ENCODE peak calls at places on chromosomes 7 and 10, in seven cellular contexts. One of them, this sample, is unnamed.

GRCh38 chr7:28328822-28329615 is 83.3 kb upstream of the CREB5 start:
- DNase-seq in hepatocyte: no peak
- DNase-seq in heart left ventricle: no peak
- DNase-seq in body of pancreas: no peak
- DNase-seq in transverse colon: no peak
- DNase-seq in NT2/D1: no peak
- DNase-seq in PC-9: no peak
- DNase-seq in this sample: no peak

GRCh38 chr7:117127585-117128168 is 174.4 kb downstream of the ST7 start:
- DNase-seq in hepatocyte: peak; percentile 72
- DNase-seq in heart left ventricle: peak; percentile 33
- DNase-seq in body of pancreas: peak; percentile 48
- DNase-seq in transverse colon: peak; percentile 49
- DNase-seq in NT2/D1: no peak
- DNase-seq in PC-9: peak; percentile 18
- DNase-seq in this sample: peak; percentile 34

GRCh38 chr10:30725661-30726060 is 96.1 kb upstream of the LYZL2 start:
- DNase-seq in hepatocyte: no peak
- DNase-seq in heart left ventricle: no peak
- DNase-seq in body of pancreas: no peak
- DNase-seq in transverse colon: no peak
- DNase-seq in NT2/D1: no peak
- DNase-seq in PC-9: no peak
- DNase-seq in this sample: no peak

GRCh38 chr7:133704436-133704835 is 422.7 kb upstream of the LRGUK start:
- DNase-seq in hepatocyte: no peak
- DNase-seq in heart left ventricle: no peak
- DNase-seq in body of pancreas: no peak
- DNase-seq in transverse colon: no peak
- DNase-seq in NT2/D1: no peak
- DNase-seq in PC-9: no peak
- DNase-seq in this sample: no peak

GRCh38 chr10:77592946-77593636 is 44.5 kb downstream of the KCNMA1 start:
- DNase-seq in hepatocyte: peak; percentile 61
- DNase-seq in heart left ventricle: no peak
- DNase-seq in body of pancreas: no peak
- DNase-seq in transverse colon: peak; percentile 30
- DNase-seq in NT2/D1: no peak
- DNase-seq in PC-9: peak; percentile 34
- DNase-seq in this sample: no peak

GRCh38 chr7:27116521-27116946 is 14.0 kb downstream of the HOXA4 start:
- DNase-seq in hepatocyte: no peak
- DNase-seq in heart left ventricle: no peak
- DNase-seq in body of pancreas: no peak
- DNase-seq in transverse colon: no peak
- DNase-seq in NT2/D1: no peak
- DNase-seq in PC-9: no peak
- DNase-seq in this sample: no peak

GRCh38 chr7:73712773-73713172 is 6.7 kb downstream of the STX1A start:
- DNase-seq in hepatocyte: no peak
- DNase-seq in heart left ventricle: no peak
- DNase-seq in body of pancreas: no peak
- DNase-seq in transverse colon: no peak
- DNase-seq in NT2/D1: no peak
- DNase-seq in PC-9: no peak
- DNase-seq in this sample: no peak

GRCh38 chr10:78336402-78336791 is 302.7 kb downstream of the RPS24 start:
- DNase-seq in hepatocyte: no peak
- DNase-seq in heart left ventricle: peak; percentile 9
- DNase-seq in body of pancreas: peak; percentile 5
- DNase-seq in transverse colon: no peak
- DNase-seq in NT2/D1: no peak
- DNase-seq in PC-9: no peak
- DNase-seq in this sample: no peak

GRCh38 chr7:90931996-90932912 is 332.0 kb upstream of the FZD1 start:
- DNase-seq in hepatocyte: no peak
- DNase-seq in heart left ventricle: peak; percentile 13
- DNase-seq in body of pancreas: no peak
- DNase-seq in transverse colon: peak; percentile 34
- DNase-seq in NT2/D1: no peak
- DNase-seq in PC-9: no peak
- DNase-seq in this sample: no peak

GRCh38 chr7:106840342-106840741 is 24.7 kb upstream of the PIK3CG start:
- DNase-seq in hepatocyte: no peak
- DNase-seq in heart left ventricle: no peak
- DNase-seq in body of pancreas: no peak
- DNase-seq in transverse colon: no peak
- DNase-seq in NT2/D1: peak; percentile 42
- DNase-seq in PC-9: no peak
- DNase-seq in this sample: no peak

GRCh38 chr7:101362334-101363195 is at the start of gene COL26A1:
- DNase-seq in hepatocyte: peak; percentile 75
- DNase-seq in heart left ventricle: peak; percentile 14
- DNase-seq in body of pancreas: peak; percentile 66
- DNase-seq in transverse colon: peak; percentile 12
- DNase-seq in NT2/D1: no peak
- DNase-seq in PC-9: peak; percentile 37
- DNase-seq in this sample: no peak

GRCh38 chr7:70042533-70042932 is 444.3 kb downstream of the AUTS2 start:
- DNase-seq in hepatocyte: peak; percentile 44
- DNase-seq in heart left ventricle: no peak
- DNase-seq in body of pancreas: no peak
- DNase-seq in transverse colon: no peak
- DNase-seq in NT2/D1: no peak
- DNase-seq in PC-9: no peak
- DNase-seq in this sample: no peak

GRCh38 chr10:7011994-7012393 is 398.8 kb downstream of the SFMBT2 start:
- DNase-seq in hepatocyte: no peak
- DNase-seq in heart left ventricle: no peak
- DNase-seq in body of pancreas: no peak
- DNase-seq in transverse colon: no peak
- DNase-seq in NT2/D1: no peak
- DNase-seq in PC-9: no peak
- DNase-seq in this sample: no peak

GRCh38 chr7:97731736-97732370 is at the start of gene TAC1:
- DNase-seq in hepatocyte: peak; percentile 35
- DNase-seq in heart left ventricle: no peak
- DNase-seq in body of pancreas: peak; percentile 8
- DNase-seq in transverse colon: no peak
- DNase-seq in NT2/D1: no peak
- DNase-seq in PC-9: no peak
- DNase-seq in this sample: no peak

GRCh38 chr10:50250058-50250854 is 1.1 kb downstream of the ASAH2 start:
- DNase-seq in hepatocyte: no peak
- DNase-seq in heart left ventricle: no peak
- DNase-seq in body of pancreas: no peak
- DNase-seq in transverse colon: no peak
- DNase-seq in NT2/D1: no peak
- DNase-seq in PC-9: no peak
- DNase-seq in this sample: no peak

GRCh38 chr10:93608421-93608820 is 3.9 kb upstream of the PDE6C start:
- DNase-seq in hepatocyte: no peak
- DNase-seq in heart left ventricle: no peak
- DNase-seq in body of pancreas: no peak
- DNase-seq in transverse colon: no peak
- DNase-seq in NT2/D1: no peak
- DNase-seq in PC-9: no peak
- DNase-seq in this sample: no peak

GRCh38 chr7:136677456-136678365 is 190.7 kb upstream of the CHRM2 start:
- DNase-seq in hepatocyte: no peak
- DNase-seq in heart left ventricle: no peak
- DNase-seq in body of pancreas: no peak
- DNase-seq in transverse colon: no peak
- DNase-seq in NT2/D1: peak; percentile 13
- DNase-seq in PC-9: peak; percentile 50
- DNase-seq in this sample: no peak

GRCh38 chr10:27742195-27742925 is 3.3 kb downstream of the MKX start:
- DNase-seq in hepatocyte: peak; percentile 93
- DNase-seq in heart left ventricle: peak; percentile 59
- DNase-seq in body of pancreas: peak; percentile 88
- DNase-seq in transverse colon: peak; percentile 81
- DNase-seq in NT2/D1: no peak
- DNase-seq in PC-9: peak; percentile 43
- DNase-seq in this sample: peak; percentile 77

GRCh38 chr10:59595584-59595983 is 114.1 kb downstream of the SLC16A9 start:
- DNase-seq in hepatocyte: no peak
- DNase-seq in heart left ventricle: no peak
- DNase-seq in body of pancreas: no peak
- DNase-seq in transverse colon: no peak
- DNase-seq in NT2/D1: no peak
- DNase-seq in PC-9: no peak
- DNase-seq in this sample: no peak

GRCh38 chr7:16083931-16084330 is 337.4 kb downstream of the CRPPA start:
- DNase-seq in hepatocyte: no peak
- DNase-seq in heart left ventricle: no peak
- DNase-seq in body of pancreas: no peak
- DNase-seq in transverse colon: no peak
- DNase-seq in NT2/D1: no peak
- DNase-seq in PC-9: no peak
- DNase-seq in this sample: no peak

GRCh38 chr10:62577666-62578291 is 203.6 kb downstream of the ZNF365 start:
- DNase-seq in hepatocyte: no peak
- DNase-seq in heart left ventricle: no peak
- DNase-seq in body of pancreas: no peak
- DNase-seq in transverse colon: no peak
- DNase-seq in NT2/D1: no peak
- DNase-seq in PC-9: no peak
- DNase-seq in this sample: no peak

DNA sequence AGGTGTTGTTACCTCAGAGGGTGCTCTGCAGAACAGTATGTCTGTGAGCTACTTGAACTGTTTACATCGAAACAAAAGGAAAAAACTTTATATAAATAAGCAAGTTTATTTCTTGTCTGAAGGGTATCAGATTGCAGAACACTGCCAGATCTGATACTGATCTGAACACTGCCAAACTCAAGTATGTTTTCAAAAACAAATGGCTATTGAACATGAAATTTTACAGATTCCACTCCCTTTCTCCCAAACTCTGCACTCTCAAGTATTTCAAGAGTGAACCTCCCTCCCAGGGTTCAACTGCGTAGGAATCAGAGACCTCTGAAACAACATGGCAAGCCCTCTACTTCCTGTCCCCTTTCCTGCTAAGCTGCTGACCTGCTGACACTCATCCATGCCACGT is 216.6 kb downstream of the ZNF33B start:
- DNase-seq in hepatocyte: no peak
- DNase-seq in heart left ventricle: no peak
- DNase-seq in body of pancreas: no peak
- DNase-seq in transverse colon: no peak
- DNase-seq in NT2/D1: no peak
- DNase-seq in PC-9: no peak
- DNase-seq in this sample: no peak
- H3K9me3 ChIP-seq in hepatocyte: no peaks in the 10 kb centered on the region
- H3K9me3 ChIP-seq in heart left ventricle: no peaks in the 10 kb centered on the region
- H3K9me3 ChIP-seq in body of pancreas: no peaks in the 10 kb centered on the region
- H3K9me3 ChIP-seq in transverse colon: no peaks in the 10 kb centered on the region
- H3K9me3 ChIP-seq in NT2/D1: no peaks in the 10 kb centered on the region
- H3K9me3 ChIP-seq in PC-9: no peaks in the 10 kb centered on the region
- H3K9me3 ChIP-seq in this sample: no peaks in the 10 kb centered on the region

DNA sequence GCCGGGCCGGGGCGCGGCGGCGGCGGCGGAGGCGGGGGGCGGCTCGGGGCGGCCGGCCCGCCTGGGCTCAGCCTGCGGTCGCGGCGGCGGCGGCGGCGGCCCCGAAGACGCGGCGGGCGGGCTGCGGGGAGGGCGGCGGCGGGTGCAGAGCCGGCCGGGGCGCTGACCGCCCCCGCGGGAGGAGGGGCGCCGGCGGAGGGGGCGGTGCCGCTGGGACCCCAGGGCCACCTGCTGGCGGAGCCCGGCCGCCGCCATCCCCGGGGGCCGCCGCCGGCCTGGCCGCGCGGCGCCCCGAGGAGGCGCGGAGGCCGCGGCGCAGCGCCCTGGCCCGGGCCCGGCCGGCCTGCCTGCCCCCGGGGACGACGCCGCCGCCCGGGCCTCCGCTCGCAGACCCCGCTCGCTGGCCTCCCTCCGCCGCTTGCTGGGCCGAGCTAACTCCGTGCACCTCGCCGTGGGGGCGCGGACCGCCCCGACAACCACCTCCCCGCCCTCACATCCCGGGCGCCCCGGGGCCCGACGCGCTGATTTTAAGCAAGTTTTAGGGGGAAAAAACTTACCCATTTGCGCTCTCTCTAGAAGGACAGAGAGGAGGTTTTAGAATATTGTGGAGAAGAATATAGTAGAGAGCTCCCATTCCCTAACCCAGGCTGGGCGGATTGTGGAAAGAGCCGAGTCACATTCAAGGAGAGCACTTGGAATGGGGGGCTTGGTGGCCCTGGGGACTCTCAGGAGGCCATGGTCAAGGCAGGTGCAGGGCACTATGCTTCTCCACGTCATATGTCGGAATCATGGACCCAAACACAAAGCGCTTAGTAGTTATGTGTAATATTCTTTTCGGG is at the start of gene BEND7:
- DNase-seq in hepatocyte: peak; percentile 75
- DNase-seq in heart left ventricle: peak; percentile 54
- DNase-seq in body of pancreas: peak; percentile 48
- DNase-seq in transverse colon: peak; percentile 29
- DNase-seq in NT2/D1: no peak
- DNase-seq in PC-9: no peak
- DNase-seq in this sample: no peak
- H3K27me3 ChIP-seq in hepatocyte: peaks cover 3% of the 10 kb centered on the region
- H3K27me3 ChIP-seq in heart left ventricle: no peaks in the 10 kb centered on the region
- H3K27me3 ChIP-seq in body of pancreas: no peaks in the 10 kb centered on the region
- H3K27me3 ChIP-seq in transverse colon: no peaks in the 10 kb centered on the region
- H3K27me3 ChIP-seq in NT2/D1: peaks cover 33% of the 10 kb centered on the region
- H3K27me3 ChIP-seq in PC-9: peaks cover 50% of the 10 kb centered on the region
- H3K27me3 ChIP-seq in this sample: peaks cover 39% of the 10 kb centered on the region

DNA sequence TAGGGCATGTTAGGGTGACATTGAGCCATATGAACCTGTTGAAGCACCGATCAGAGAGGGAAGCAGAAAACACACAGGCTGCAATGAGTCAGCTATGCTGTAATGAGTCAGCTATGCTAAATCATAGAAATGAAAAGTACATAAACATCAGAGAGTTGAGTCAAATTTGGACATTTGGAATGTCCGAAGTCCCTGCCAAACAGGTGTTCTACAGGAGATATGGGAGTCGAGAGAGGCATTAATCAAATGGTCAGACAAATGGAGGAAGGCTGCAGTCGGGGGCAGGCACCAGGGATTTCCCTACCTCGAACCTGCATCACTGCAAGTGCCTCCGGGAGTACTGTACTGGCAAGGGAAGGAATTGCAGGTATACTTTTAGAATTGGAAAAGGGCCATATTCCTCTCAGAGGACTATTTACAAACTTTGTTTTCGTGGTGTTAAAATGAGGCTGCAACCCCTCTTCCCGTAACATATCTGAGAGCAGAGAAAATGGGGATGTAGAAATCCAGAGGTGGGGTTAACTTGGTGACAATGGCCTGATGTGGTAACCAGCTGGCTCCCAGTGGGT is 8.8 kb upstream of the ZC3HAV1 start:
- DNase-seq in hepatocyte: no peak
- DNase-seq in heart left ventricle: no peak
- DNase-seq in body of pancreas: peak; percentile 34
- DNase-seq in transverse colon: no peak
- DNase-seq in NT2/D1: no peak
- DNase-seq in PC-9: peak; percentile 46
- DNase-seq in this sample: no peak
- H3K4me3 ChIP-seq in hepatocyte: no peak overlapping the region
- H3K4me3 ChIP-seq in heart left ventricle: no peak overlapping the region
- H3K4me3 ChIP-seq in body of pancreas: no peak overlapping the region
- H3K4me3 ChIP-seq in transverse colon: no peak overlapping the region
- H3K4me3 ChIP-seq in NT2/D1: no peak overlapping the region
- H3K4me3 ChIP-seq in PC-9: peak overlapping the region; percentile 30
- H3K4me3 ChIP-seq in this sample: no peak overlapping the region

GRCh38 chr10:131830446-131831130 is 70.2 kb upstream of the PPP2R2D start:
- DNase-seq in hepatocyte: no peak
- DNase-seq in heart left ventricle: no peak
- DNase-seq in body of pancreas: no peak
- DNase-seq in transverse colon: no peak
- DNase-seq in NT2/D1: no peak
- DNase-seq in PC-9: no peak
- DNase-seq in this sample: no peak
- H3K9me3 ChIP-seq in hepatocyte: no peaks in the 10 kb centered on the region
- H3K9me3 ChIP-seq in heart left ventricle: peaks cover 22% of the 10 kb centered on the region
- H3K9me3 ChIP-seq in body of pancreas: no peaks in the 10 kb centered on the region
- H3K9me3 ChIP-seq in transverse colon: no peaks in the 10 kb centered on the region
- H3K9me3 ChIP-seq in NT2/D1: no peaks in the 10 kb centered on the region
- H3K9me3 ChIP-seq in PC-9: no peaks in the 10 kb centered on the region
- H3K9me3 ChIP-seq in this sample: no peaks in the 10 kb centered on the region

This sample was measured in CD4-positive, alpha-beta memory T cell.